ENCODE peak calls at places on chromosomes 1 and 21, in nine cellular contexts. L is colonic mucosa; J is IMR-90; U is fibroblast of villous mesenchyme; O is heart left ventricle; B is mesenchymal stem cell; T is astrocyte of the spinal cord; Q is endothelial cell of umbilical vein; N is CD8-positive, alpha-beta T cell. S is an unnamed sample.

GRCh38 chr1:1599030-1599916 is 662 bp downstream of the FNDC10 start:
- DNase-seq in J (peak), U (no peak), L (no peak), O (peak), N (no peak), Q (no peak), T (no peak), B (peak), S (peak)

GRCh38 chr1:218717611-218718010 is 372.5 kb downstream of the TGFB2 start:
- DNase-seq in Q (peak), U (no peak), L (no peak), J (peak), O (no peak), N (no peak), T (peak), B (no peak), S (no peak)

GRCh38 chr1:206062464-206062863 is 9.5 kb downstream of the RHEX start:
- DNase-seq in T (no peak), U (no peak), N (no peak), Q (no peak), O (no peak), J (no peak), L (no peak), B (no peak), S (no peak)

GRCh38 chr1:105793541-105794146 is 1262.8 kb upstream of the PRMT6 start:
- DNase-seq in N (no peak), Q (no peak), L (peak), J (no peak), T (peak), U (peak), B (peak), O (no peak), S (peak)

GRCh38 chr1:57867001-57867400 is 443.1 kb upstream of the DAB1 start:
- DNase-seq in O (no peak), U (no peak), T (no peak), J (no peak), N (no peak), L (peak), B (no peak), Q (no peak), S (no peak)

GRCh38 chr1:179709841-179710329 is 33.2 kb upstream of the FAM163A start:
- DNase-seq in U (peak), J (peak), L (no peak), B (no peak), Q (peak), N (no peak), T (peak), O (peak), S (no peak)

GRCh38 chr1:202317941-202318925 is 23.5 kb downstream of the UBE2T start:
- DNase-seq in B (no peak), J (no peak), Q (no peak), T (no peak), L (no peak), O (no peak), U (no peak), N (no peak), S (no peak)

GRCh38 chr1:56435434-56436337 is 143.7 kb downstream of the PLPP3 start:
- DNase-seq in U (no peak), Q (no peak), O (no peak), T (no peak), L (no peak), B (no peak), J (no peak), N (no peak), S (no peak)

GRCh38 chr1:246680696-246681127 is 43.5 kb upstream of the SCCPDH start:
- DNase-seq in J (peak), B (peak), U (no peak), O (no peak), T (no peak), L (no peak), Q (no peak), N (no peak), S (no peak)

GRCh38 chr1:2271134-2271785 is 43.1 kb downstream of the SKI start:
- DNase-seq in Q (no peak), O (no peak), L (no peak), N (no peak), T (no peak), J (no peak), U (no peak), B (no peak), S (no peak)

GRCh38 chr1:158149175-158149574 is 31.5 kb upstream of the CD1D start:
- DNase-seq in Q (no peak), L (no peak), O (no peak), N (no peak), U (no peak), B (no peak), T (no peak), J (no peak), S (no peak)

GRCh38 chr1:67052741-67053534 is 1.0 kb downstream of the SLC35D1 start:
- DNase-seq in L (peak), J (peak), O (peak), U (peak), B (peak), N (no peak), T (peak), Q (peak), S (peak)

GRCh38 chr1:78223417-78224215 is 177.8 kb downstream of the GIPC2 start:
- DNase-seq in O (no peak), B (no peak), U (no peak), J (peak), Q (no peak), T (peak), N (no peak), L (no peak), S (no peak)

GRCh38 chr1:16967095-16967567 is 13.3 kb downstream of the MFAP2 start:
- DNase-seq in O (peak), N (no peak), T (peak), J (peak), U (peak), Q (peak), L (no peak), B (peak), S (no peak)

GRCh38 chr21:17386498-17386897 is 126.3 kb upstream of the CXADR start:
- DNase-seq in O (no peak), B (no peak), N (no peak), L (no peak), J (no peak), Q (no peak), U (no peak), T (no peak), S (no peak)

GRCh38 chr1:25990702-25991395 is 7.0 kb downstream of the PAFAH2 start:
- DNase-seq in B (no peak), N (peak), U (no peak), Q (no peak), T (no peak), O (no peak), J (no peak), L (no peak), S (peak)

GRCh38 chr21:35529141-35529863 is 480.2 kb upstream of the RUNX1 start:
- DNase-seq in Q (no peak), N (no peak), B (peak), U (peak), L (no peak), O (no peak), J (peak), T (peak), S (no peak)
- H3K4me3 ChIP-seq in Q (no peak), N (peak), B (no peak), U (peak), L (peak), O (peak), J (peak), T (no peak), S (peak)

GRCh38 chr1:35436078-35436477 is 121.1 kb downstream of the KIAA0319L start:
- DNase-seq in T (no peak), U (no peak), J (no peak), N (no peak), O (no peak), Q (no peak), L (no peak), B (no peak), S (no peak)
- H3K4me3 ChIP-seq in T (no peak), U (no peak), J (no peak), N (no peak), O (no peak), Q (no peak), L (no peak), B (no peak), S (no peak)

DNA sequence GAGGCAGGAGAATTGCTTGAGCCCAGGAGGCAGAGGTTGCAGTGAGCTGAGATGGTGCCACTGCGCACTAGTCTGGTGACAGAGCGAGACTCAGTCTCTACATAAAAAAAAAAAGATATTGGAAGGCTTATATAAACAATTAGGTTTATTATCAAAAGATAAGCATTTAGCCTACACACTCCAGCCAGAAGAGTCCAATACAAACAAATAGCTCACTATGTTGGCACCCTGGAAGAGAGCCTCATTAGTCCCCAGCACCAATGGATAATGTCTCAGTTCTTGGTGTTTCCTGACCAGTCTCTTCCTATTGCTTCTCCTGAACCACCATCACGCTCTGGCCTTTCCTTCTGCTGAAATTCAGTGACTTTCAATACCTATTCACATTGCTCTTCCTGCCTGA is 48.6 kb upstream of the ATP1A1 start:
- DNase-seq in B (no peak), N (no peak), O (no peak), Q (peak), J (no peak), L (no peak), U (no peak), T (no peak), S (no peak)
- H3K4me3 ChIP-seq in B (no peak), N (peak), O (no peak), Q (no peak), J (no peak), L (no peak), U (no peak), T (no peak), S (no peak)

GRCh38 chr1:65276197-65276884 is 33.0 kb upstream of the DNAJC6 start:
- DNase-seq in T (no peak), B (no peak), J (no peak), U (no peak), O (no peak), N (no peak), Q (no peak), L (no peak), S (no peak)

GRCh38 chr1:65279092-65279448 is 30.3 kb upstream of the DNAJC6 start:
- DNase-seq in B (peak), Q (no peak), O (no peak), U (no peak), L (no peak), N (no peak), J (no peak), T (no peak), S (no peak)

GRCh38 chr1:65281846-65282245 is 27.5 kb upstream of the DNAJC6 start:
- DNase-seq in N (no peak), O (no peak), Q (no peak), U (no peak), J (no peak), T (no peak), B (no peak), L (no peak), S (no peak)

GRCh38 chr1:65277605-65278343 is 31.6 kb upstream of the DNAJC6 start:
- DNase-seq in U (no peak), Q (no peak), L (no peak), N (no peak), O (no peak), B (no peak), J (no peak), T (no peak), S (no peak)

GRCh38 chr1:65278344-65279091 is 30.8 kb upstream of the DNAJC6 start:
- DNase-seq in T (no peak), N (no peak), B (peak), Q (no peak), O (no peak), L (no peak), U (peak), J (no peak), S (no peak)
- H3K4me3 ChIP-seq in T (no peak), N (no peak), B (no peak), Q (no peak), O (peak), L (no peak), U (no peak), J (no peak), S (no peak)

GRCh38 chr1:3773572-3774502 is 1.3 kb downstream of the SMIM1 start:
- DNase-seq in T (no peak), O (no peak), B (peak), L (no peak), J (no peak), N (no peak), Q (no peak), U (no peak), S (no peak)
- H3K4me3 ChIP-seq in T (no peak), O (no peak), B (no peak), L (peak), J (no peak), N (no peak), Q (no peak), U (peak), S (no peak)

S was measured in HL-60.